ENCODE peak calls at places on chromosome 14, in five cellular contexts. S is pancreas, I is HepG2, W is uterus, E is A549. T is an unnamed sample.
A peak's percentile ranks its signal among the peaks of the same experiment; 100 is the strongest.

GRCh38 chr14:76929927-76930326 is 98.6 kb downstream of the IRF2BPL start:
- DNase-seq in E (no peak), I (no peak), S (no peak), W (no peak), T (peak; percentile 40)

GRCh38 chr14:41144370-41144769 is 462.3 kb upstream of the LRFN5 start:
- DNase-seq in W (no peak), S (no peak), E (no peak), I (no peak), T (no peak)

GRCh38 chr14:76846331-76847047 is 20.3 kb downstream of the LRRC74A start:
- DNase-seq in I (no peak), E (no peak), S (no peak), W (no peak), T (no peak)

GRCh38 chr14:71716371-71716770 is 215.9 kb upstream of the RGS6 start:
- DNase-seq in W (no peak), E (no peak), I (no peak), S (no peak), T (no peak)

GRCh38 chr14:95871531-95871930 is 5.1 kb upstream of the TUNAR start:
- DNase-seq in S (no peak), E (no peak), I (no peak), W (no peak), T (peak; percentile 29)

GRCh38 chr14:99274346-99275221 is 2.6 kb upstream of the BCL11B start:
- DNase-seq in I (peak; percentile 77), E (peak; percentile 85), S (peak; percentile 48), W (peak; percentile 50), T (peak; percentile 78)

GRCh38 chr14:86363047-86363446 is 833.1 kb downstream of the FLRT2 start:
- DNase-seq in E (no peak), W (no peak), I (no peak), S (no peak), T (no peak)

GRCh38 chr14:64463198-64463597 is 2.1 kb upstream of the AKAP5 start:
- DNase-seq in S (no peak), W (no peak), I (no peak), E (no peak), T (no peak)

GRCh38 chr14:33259764-33260163 is 321.1 kb downstream of the NPAS3 start:
- DNase-seq in E (no peak), W (no peak), I (no peak), S (no peak), T (no peak)

GRCh38 chr14:92507174-92507768 is 6.3 kb upstream of the RIN3 start:
- DNase-seq in I (no peak), E (no peak), W (no peak), S (no peak), T (peak; percentile 97)

GRCh38 chr14:75702606-75703261 is 41.7 kb downstream of the TTLL5 start:
- DNase-seq in I (no peak), E (no peak), S (peak; percentile 46), W (peak; percentile 35), T (no peak)

GRCh38 chr14:92463141-92463540 is 50.4 kb upstream of the RIN3 start:
- DNase-seq in S (no peak), I (no peak), E (no peak), W (no peak), T (no peak)

GRCh38 chr14:63840981-63841380 is 11.8 kb upstream of the SYNE2 start:
- DNase-seq in W (no peak), S (no peak), E (no peak), I (peak; percentile 44), T (no peak)

GRCh38 chr14:61077946-61078738 is 97.1 kb downstream of the SLC38A6 start:
- DNase-seq in E (no peak), S (no peak), I (no peak), W (no peak), T (no peak)

GRCh38 chr14:88195676-88196075 is 127.4 kb downstream of the KCNK10 start:
- DNase-seq in W (no peak), E (no peak), S (no peak), I (no peak), T (no peak)

GRCh38 chr14:55129428-55130193 is 559 bp downstream of the LGALS3 start:
- DNase-seq in S (peak; percentile 54), I (peak; percentile 29), E (peak; percentile 72), W (peak; percentile 68), T (no peak)

GRCh38 chr14:89773644-89774316 is 180.8 kb downstream of the EFCAB11 start:
- DNase-seq in E (peak; percentile 44), S (no peak), W (no peak), I (peak; percentile 61), T (peak; percentile 72)

GRCh38 chr14:96497087-96497486 is 5.1 kb upstream of the PAPOLA start:
- DNase-seq in I (no peak), W (no peak), S (no peak), E (no peak), T (no peak)

GRCh38 chr14:27164139-27164538 is 566.3 kb upstream of the NOVA1 start:
- DNase-seq in W (no peak), E (no peak), S (no peak), I (no peak), T (no peak)